ENCODE peak calls at places on chromosomes 6 and 20, in six cellular contexts. P is IMR-90, C is H1, D is mesenchymal stem cell, O is neuronal stem cell, N is trophoblast cell. Y is an unnamed sample.

GRCh38 chr20:54062812-54063280 is 7.5 kb downstream of the BCAS1 start:
- DNase-seq in D (peak), O (peak), N (no peak), C (no peak), P (peak), Y (no peak)

GRCh38 chr6:149331043-149331807 is 13.7 kb downstream of the TAB2 start:
- DNase-seq in P (peak), D (peak), C (no peak), O (no peak), N (no peak), Y (no peak)

GRCh38 chr6:134911532-134911931 is 38.4 kb downstream of the ALDH8A1 start:
- DNase-seq in P (peak), D (peak), O (no peak), C (no peak), N (no peak), Y (no peak)

GRCh38 chr20:53621482-53622246 is 28.0 kb upstream of the ZNF217 start:
- DNase-seq in N (peak), C (no peak), P (peak), D (peak), O (no peak), Y (no peak)

GRCh38 chr6:149917679-149918078 is 5.2 kb downstream of the RAET1G start:
- DNase-seq in N (no peak), P (no peak), D (no peak), C (no peak), O (no peak), Y (no peak)

GRCh38 chr6:72784581-72784980 is 162.7 kb downstream of the KCNQ5 start:
- DNase-seq in O (no peak), N (peak), D (peak), P (peak), C (no peak), Y (no peak)

GRCh38 chr6:131060311-131060710 is 2.7 kb downstream of the EPB41L2 start:
- DNase-seq in N (no peak), P (peak), O (no peak), D (peak), C (no peak), Y (no peak)

GRCh38 chr20:47164076-47164634 is 192.3 kb downstream of the ZMYND8 start:
- DNase-seq in D (no peak), O (no peak), C (no peak), P (no peak), N (no peak), Y (no peak)

GRCh38 chr20:4661191-4661590 is 60.5 kb upstream of the PRND start:
- DNase-seq in C (no peak), P (no peak), N (no peak), O (no peak), D (no peak), Y (peak)

GRCh38 chr6:14658909-14659561 is 541.5 kb downstream of the CD83 start:
- DNase-seq in O (no peak), C (no peak), N (peak), P (peak), D (peak), Y (no peak)

GRCh38 chr6:56024931-56025330 is 149.5 kb upstream of the BMP5 start:
- DNase-seq in N (peak), O (no peak), C (no peak), D (no peak), P (no peak), Y (no peak)

GRCh38 chr6:112096901-112097300 is 9.5 kb downstream of the FAM229B start:
- DNase-seq in P (no peak), D (no peak), O (no peak), C (no peak), N (no peak), Y (no peak)

GRCh38 chr6:138099832-138100231 is 7.4 kb downstream of the PERP start:
- DNase-seq in O (no peak), N (peak), C (no peak), D (no peak), P (peak), Y (no peak)

GRCh38 chr6:53214172-53214571 is 65.5 kb upstream of the GCM1 start:
- DNase-seq in D (no peak), N (no peak), O (no peak), P (no peak), C (no peak), Y (no peak)

GRCh38 chr6:81606965-81607381 is 145.5 kb downstream of the TENT5A start:
- DNase-seq in C (no peak), P (peak), O (no peak), D (no peak), N (no peak), Y (no peak)

GRCh38 chr6:165263-165662 is 127.0 kb upstream of the DUSP22 start:
- DNase-seq in P (no peak), C (no peak), N (no peak), O (no peak), D (no peak), Y (no peak)

GRCh38 chr6:45132059-45132458 is 196.1 kb upstream of the RUNX2 start:
- DNase-seq in D (peak), O (no peak), C (no peak), P (no peak), N (no peak), Y (no peak)

GRCh38 chr6:117288083-117288715 is 22.8 kb downstream of the VGLL2 start:
- DNase-seq in P (no peak), C (no peak), D (no peak), O (no peak), N (no peak), Y (no peak)

GRCh38 chr6:29696147-29697129 is 15.5 kb upstream of the ZFP57 start:
- DNase-seq in P (no peak), C (no peak), O (no peak), D (peak), N (no peak), Y (peak)

GRCh38 chr6:10417681-10418104 is 2.8 kb upstream of the TFAP2A start:
- DNase-seq in C (no peak), O (no peak), D (no peak), N (no peak), P (no peak), Y (no peak)

GRCh38 chr20:58043122-58043865 is 185.2 kb downstream of the ANKRD60 start:
- DNase-seq in C (no peak), O (no peak), D (no peak), N (no peak), P (no peak), Y (no peak)
- H3K14ac ChIP-seq in C (no peak), O (no peak), D (no peak), N (no peak), P (no peak), Y (no peak)

GRCh38 chr6:2920671-2921112 is 17.6 kb upstream of the SERPINB9 start:
- DNase-seq in P (no peak), C (no peak), D (no peak), O (no peak), N (peak), Y (peak)
- H2AK5ac ChIP-seq in P (no peak), C (peak), D (no peak), O (peak), N (no peak), Y (no peak)

GRCh38 chr6:37126961-37127360 is 43.0 kb upstream of the PIM1 start:
- DNase-seq in O (no peak), P (no peak), D (no peak), N (peak), C (no peak), Y (no peak)

GRCh38 chr6:37131960-37132253 is 38.0 kb upstream of the PIM1 start:
- DNase-seq in O (no peak), D (no peak), P (no peak), C (no peak), N (no peak), Y (no peak)

GRCh38 chr6:37131104-37131959 is 38.6 kb upstream of the PIM1 start:
- DNase-seq in C (no peak), O (no peak), N (no peak), P (no peak), D (peak), Y (no peak)

GRCh38 chr6:37127961-37128862 is 41.7 kb upstream of the PIM1 start:
- DNase-seq in P (peak), O (no peak), D (peak), N (peak), C (no peak), Y (no peak)

DNA sequence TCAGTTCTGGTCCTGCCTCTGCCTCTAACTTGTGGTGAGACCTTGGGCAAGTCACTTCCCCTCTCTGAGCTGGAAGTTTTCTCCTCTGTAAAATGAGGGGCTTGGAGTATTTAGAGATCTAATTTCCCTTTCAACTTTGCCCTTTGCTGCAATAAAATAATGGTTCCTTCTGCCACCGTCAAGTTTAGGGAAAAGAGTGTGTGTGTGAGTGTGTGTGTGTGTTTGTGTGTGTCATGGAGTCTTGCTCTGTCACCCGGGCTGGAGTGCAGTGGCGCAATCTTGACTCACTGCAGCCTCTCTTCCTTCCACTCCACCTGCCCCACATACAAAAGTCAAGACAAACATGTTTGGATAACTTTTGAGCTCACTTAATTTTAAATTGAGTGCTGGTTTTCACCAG is 39.2 kb upstream of the PIM1 start:
- DNase-seq in C (no peak), D (peak), P (peak), O (no peak), N (peak), Y (no peak)
- H3K18ac ChIP-seq in C (no peak), D (no peak), P (no peak), O (no peak), N (no peak), Y (no peak)

GRCh38 chr6:70667256-70667710 is 400 bp upstream of the SMAP1 start:
- DNase-seq in O (no peak), C (no peak), P (no peak), D (no peak), N (no peak), Y (no peak)
- H3K14ac ChIP-seq in O (no peak), C (no peak), P (peak), D (no peak), N (peak), Y (no peak)

DNA sequence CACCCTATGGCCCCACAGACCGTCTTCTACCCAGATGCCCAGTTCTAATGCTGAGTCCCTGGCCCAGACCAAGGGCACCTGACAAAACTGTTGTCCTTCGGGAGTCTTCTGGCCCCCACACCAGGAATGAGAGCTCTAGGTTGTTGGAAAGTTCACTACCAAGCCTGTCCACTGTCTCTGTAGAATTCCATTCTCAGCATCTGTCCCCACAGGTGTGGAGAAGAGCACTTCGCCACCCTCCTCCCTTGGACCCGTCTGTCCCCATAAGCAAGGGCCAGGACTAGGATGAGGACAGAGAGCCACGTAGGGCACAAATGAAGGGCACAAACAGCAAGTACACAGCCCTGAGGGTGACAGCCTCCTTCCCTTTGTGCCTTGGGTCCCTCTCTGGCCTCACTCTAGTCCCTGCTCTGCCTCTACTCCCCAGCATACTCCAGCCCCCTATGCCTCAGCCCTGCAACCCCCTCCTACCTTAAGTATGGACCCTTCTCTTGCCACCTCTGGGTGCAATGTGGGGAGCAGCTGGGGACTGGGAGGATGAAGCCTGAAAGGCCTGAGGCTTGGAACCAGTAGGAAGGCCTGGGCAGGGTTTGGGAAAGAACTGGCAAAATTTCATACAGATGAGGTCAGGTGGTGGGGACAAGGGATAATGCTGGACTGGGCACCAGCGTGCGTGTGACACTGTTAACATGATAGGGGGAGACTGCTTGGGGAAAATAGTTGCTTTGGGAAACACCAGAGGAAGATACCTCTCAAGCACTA is 4.3 kb downstream of the LZTS3 start:
- DNase-seq in D (no peak), P (no peak), N (no peak), O (no peak), C (no peak), Y (no peak)
- H2AK5ac ChIP-seq in D (no peak), P (no peak), N (no peak), O (peak), C (peak), Y (no peak)